ENCODE peak calls at places on chromosomes 6 and 20, in ten cellular contexts. N is stimulated activated CD8-positive, alpha-beta memory T cell treated with anti-CD3 and anti-CD28 coated beads, Interleukin-15, amount 100 ng/mL, for 24 hours; I is T-helper 17 cell; J is immature natural killer cell; P is hippocampal formation; C is T-helper 2 cell; Y is NCI-H1105 treated with DMSO at 0.1 percent for 48 hours; B is amniotic stem cell; E is WTC11; Z is NCI-H460. T is an unnamed sample.

GRCh38 chr6:90151827-90152449 is 144.7 kb downstream of the BACH2 start:
- DNase-seq in E (no peak), B (no peak), N (no peak), Y (peak; percentile 14), I (no peak), Z (no peak), J (no peak), P (peak; percentile 21), C (no peak), T (no peak)

GRCh38 chr20:46088409-46089075 is 1.2 kb downstream of the NCOA5 start:
- DNase-seq in I (no peak), J (no peak), N (no peak), C (peak; percentile 48), B (no peak), P (no peak), Z (no peak), Y (peak; percentile 40), E (no peak), T (no peak)

GRCh38 chr6:26328265-26328844 is 36.6 kb upstream of the BTN3A2 start:
- DNase-seq in I (no peak), C (peak; percentile 29), Y (no peak), P (no peak), Z (no peak), E (peak; percentile 35), N (no peak), B (no peak), J (no peak), T (no peak)

GRCh38 chr6:1558388-1558787 is 51.3 kb upstream of the FOXC1 start:
- DNase-seq in P (no peak), Z (no peak), C (no peak), B (no peak), N (no peak), Y (no peak), I (no peak), E (no peak), J (peak; percentile 8), T (no peak)

GRCh38 chr6:7763896-7764295 is 38.0 kb downstream of the BMP6 start:
- DNase-seq in P (no peak), J (no peak), N (no peak), B (no peak), C (no peak), E (no peak), I (no peak), Z (no peak), Y (no peak), T (no peak)

GRCh38 chr6:102126488-102126887 is 733.0 kb downstream of the GRIK2 start:
- DNase-seq in P (no peak), B (no peak), Z (no peak), C (no peak), N (no peak), E (no peak), I (no peak), J (no peak), Y (no peak), T (no peak)

GRCh38 chr6:133871131-133871530 is 17.8 kb upstream of the TCF21 start:
- DNase-seq in Z (no peak), E (no peak), C (no peak), J (no peak), Y (no peak), N (no peak), I (no peak), P (no peak), B (no peak), T (no peak)

GRCh38 chr6:35737413-35738211 is 780 bp downstream of the ARMC12 start:
- DNase-seq in N (no peak), E (no peak), C (peak; percentile 80), I (no peak), Y (peak; percentile 83), J (peak; percentile 71), Z (peak; percentile 65), P (peak; percentile 92), B (peak; percentile 52), T (no peak)

GRCh38 chr20:62378215-62378614 is 8.7 kb upstream of the RPS21 start:
- DNase-seq in Y (no peak), C (no peak), I (no peak), P (no peak), N (no peak), Z (no peak), B (no peak), J (no peak), E (no peak), T (no peak)

GRCh38 chr6:74749211-74750142 is 456.4 kb downstream of the COL12A1 start:
- DNase-seq in I (no peak), Y (no peak), Z (no peak), P (no peak), C (no peak), B (peak; percentile 12), J (no peak), E (no peak), N (no peak), T (no peak)

GRCh38 chr6:113903666-113904330 is 46.7 kb downstream of the MARCKS start:
- DNase-seq in B (no peak), J (no peak), C (no peak), Y (no peak), E (no peak), N (no peak), I (no peak), P (no peak), Z (no peak), T (no peak)

GRCh38 chr6:75115501-75115900 is 90.4 kb downstream of the COL12A1 start:
- DNase-seq in Z (no peak), N (no peak), Y (no peak), I (no peak), C (no peak), B (no peak), E (no peak), J (no peak), P (no peak), T (no peak)

GRCh38 chr6:25414168-25414567 is 135.0 kb downstream of the CARMIL1 start:
- DNase-seq in J (no peak), Y (no peak), P (no peak), C (no peak), E (no peak), B (no peak), I (no peak), N (no peak), Z (no peak), T (no peak)

GRCh38 chr6:6694368-6694780 is 105.9 kb downstream of the LY86 start:
- DNase-seq in Z (no peak), B (no peak), C (no peak), E (peak; percentile 50), N (no peak), P (no peak), J (no peak), I (no peak), Y (no peak), T (no peak)

GRCh38 chr6:38782616-38783015 is 67.5 kb downstream of the DNAH8 start:
- DNase-seq in Z (no peak), J (no peak), B (no peak), P (no peak), Y (no peak), C (no peak), N (no peak), I (no peak), E (no peak), T (no peak)

GRCh38 chr20:1617055-1617454 is 2.8 kb downstream of the SIRPB1 start:
- DNase-seq in C (no peak), J (no peak), N (no peak), I (no peak), Y (no peak), B (no peak), E (no peak), Z (no peak), P (no peak), T (no peak)

GRCh38 chr20:5153612-5154542 is 27.1 kb downstream of the CDS2 start:
- DNase-seq in Z (no peak), Y (no peak), I (no peak), P (no peak), J (no peak), N (no peak), E (no peak), C (peak; percentile 6), B (no peak), T (no peak)

GRCh38 chr6:96186094-96186493 is 170.3 kb downstream of the FUT9 start:
- DNase-seq in E (no peak), I (no peak), Z (no peak), Y (no peak), P (no peak), C (no peak), N (no peak), J (no peak), B (no peak), T (no peak)

GRCh38 chr6:76578746-76579145 is 506.3 kb upstream of the IMPG1 start:
- DNase-seq in I (no peak), J (no peak), E (no peak), Z (no peak), C (no peak), P (no peak), N (no peak), B (no peak), Y (no peak), T (no peak)

GRCh38 chr20:63070301-63070625 is 63.5 kb upstream of the BHLHE23 start:
- DNase-seq in I (no peak), P (no peak), C (no peak), E (peak; percentile 4), B (no peak), J (no peak), Z (no peak), Y (no peak), N (no peak), T (no peak)

GRCh38 chr6:6057442-6058053 is 50.8 kb upstream of the NRN1 start:
- DNase-seq in C (peak; percentile 52), N (no peak), B (no peak), Y (peak; percentile 72), P (peak; percentile 58), E (no peak), I (no peak), Z (peak; percentile 46), J (peak; percentile 16), T (no peak)

GRCh38 chr6:17417817-17418216 is 24.4 kb downstream of the CAP2 start:
- DNase-seq in I (no peak), N (no peak), P (no peak), C (no peak), Z (peak; percentile 84), Y (no peak), J (no peak), B (peak; percentile 61), E (peak; percentile 13), T (no peak)

GRCh38 chr6:42148058-42148457 is 5.6 kb upstream of the C6orf132 start:
- DNase-seq in E (no peak), Y (no peak), I (no peak), B (no peak), J (no peak), Z (no peak), P (no peak), C (no peak), N (no peak), T (no peak)

GRCh38 chr6:163415176-163415619 is 680 bp downstream of the QKI start:
- DNase-seq in C (peak; percentile 48), I (no peak), Y (peak; percentile 41), B (no peak), J (no peak), P (no peak), N (peak; percentile 11), E (no peak), Z (no peak), T (peak; percentile 31)

GRCh38 chr20:62355527-62356142 is 11.5 kb downstream of the LAMA5 start:
- DNase-seq in I (no peak), C (no peak), B (no peak), E (no peak), J (no peak), Z (no peak), Y (no peak), P (no peak), N (no peak), T (no peak)

GRCh38 chr6:102766946-102767345 is 1373.4 kb downstream of the GRIK2 start:
- DNase-seq in N (no peak), I (no peak), J (no peak), B (no peak), P (no peak), C (no peak), E (no peak), Y (peak; percentile 35), Z (no peak), T (no peak)

GRCh38 chr20:845967-846893 is 12.7 kb downstream of the FAM110A start:
- DNase-seq in B (no peak), J (no peak), N (no peak), P (no peak), C (peak; percentile 45), I (no peak), Y (no peak), Z (no peak), E (no peak), T (no peak)

GRCh38 chr6:96621983-96622382 is 59.1 kb downstream of the FHL5 start:
- DNase-seq in C (no peak), J (no peak), P (no peak), I (no peak), Z (no peak), B (no peak), N (no peak), E (no peak), Y (no peak), T (no peak)